ENCODE peak calls at places on chromosome 5, in seven cellular contexts. X is SK-N-SH, E is spleen, K is breast epithelium, O is GM23338, F is transverse colon, Q is HCT116. N is an unnamed sample.

GRCh38 chr5:40266952-40267351 is 412.8 kb upstream of the PTGER4 start:
- DNase-seq in X (no peak), E (no peak), K (no peak), O (no peak), F (no peak), Q (no peak), N (no peak)

GRCh38 chr5:61768692-61769281 is 436.7 kb downstream of the ZSWIM6 start:
- DNase-seq in X (peak; percentile 31), E (no peak), K (no peak), O (peak; percentile 89), F (peak; percentile 9), Q (peak; percentile 63), N (no peak)

GRCh38 chr5:35618297-35618636 is 604 bp downstream of the SPEF2 start:
- DNase-seq in X (no peak), E (no peak), K (no peak), O (no peak), F (no peak), Q (no peak), N (no peak)

GRCh38 chr5:31987985-31988710 is 186.0 kb downstream of the GOLPH3 start:
- DNase-seq in X (no peak), E (peak; percentile 15), K (no peak), O (no peak), F (no peak), Q (peak; percentile 77), N (no peak)

GRCh38 chr5:180074462-180074861 is 2.9 kb upstream of the RNF130 start:
- DNase-seq in X (no peak), E (no peak), K (no peak), O (no peak), F (no peak), Q (no peak), N (no peak)

GRCh38 chr5:25955337-25955736 is 1083.0 kb downstream of the CDH9 start:
- DNase-seq in X (no peak), E (no peak), K (no peak), O (no peak), F (no peak), Q (no peak), N (no peak)

GRCh38 chr5:176562189-176562588 is 13.0 kb downstream of the CDHR2 start:
- DNase-seq in X (no peak), E (no peak), K (no peak), O (no peak), F (no peak), Q (no peak), N (no peak)

GRCh38 chr5:149380466-149381121 is 1.5 kb upstream of the IL17B start:
- DNase-seq in X (no peak), E (no peak), K (peak; percentile 67), O (no peak), F (peak; percentile 53), Q (no peak), N (no peak)

GRCh38 chr5:141343242-141343952 is at the start of gene PCDHGA3:
- DNase-seq in X (no peak), E (no peak), K (no peak), O (peak; percentile 79), F (no peak), Q (no peak), N (no peak)

GRCh38 chr5:134073404-134073803 is 41.1 kb upstream of the TCF7 start:
- DNase-seq in X (no peak), E (no peak), K (no peak), O (no peak), F (no peak), Q (no peak), N (no peak)

GRCh38 chr5:132751444-132751843 is 4.2 kb downstream of the CCNI2 start:
- DNase-seq in X (no peak), E (no peak), K (peak; percentile 45), O (no peak), F (peak; percentile 10), Q (no peak), N (no peak)

GRCh38 chr5:150118561-150119229 is 32.3 kb upstream of the CSF1R start:
- DNase-seq in X (no peak), E (no peak), K (no peak), O (no peak), F (no peak), Q (no peak), N (no peak)

GRCh38 chr5:61964199-61964598 is 341.8 kb upstream of the KIF2A start:
- DNase-seq in X (no peak), E (no peak), K (no peak), O (no peak), F (no peak), Q (no peak), N (no peak)

GRCh38 chr5:33964132-33964531 is 20.4 kb downstream of the SLC45A2 start:
- DNase-seq in X (no peak), E (no peak), K (no peak), O (no peak), F (no peak), Q (no peak), N (no peak)

GRCh38 chr5:157109744-157110143 is 900 bp upstream of the HAVCR2 start:
- DNase-seq in X (no peak), E (no peak), K (no peak), O (no peak), F (no peak), Q (no peak), N (no peak)

GRCh38 chr5:143396353-143396940 is 7.0 kb downstream of the NR3C1 start:
- DNase-seq in X (no peak), E (no peak), K (no peak), O (no peak), F (no peak), Q (no peak), N (no peak)

GRCh38 chr5:3310551-3311340 is 284.9 kb upstream of the IRX1 start:
- DNase-seq in X (no peak), E (no peak), K (peak; percentile 97), O (no peak), F (no peak), Q (no peak), N (peak; percentile 86)

GRCh38 chr5:84383816-84384603 is 670 bp downstream of the EDIL3 start:
- DNase-seq in X (peak; percentile 51), E (peak; percentile 60), K (no peak), O (peak; percentile 94), F (peak; percentile 51), Q (no peak), N (no peak)

GRCh38 chr5:140114341-140115185 is 654 bp downstream of the PURA start:
- DNase-seq in X (peak; percentile 69), E (peak; percentile 95), K (peak; percentile 61), O (peak; percentile 69), F (peak; percentile 71), Q (no peak), N (peak; percentile 57)

GRCh38 chr5:159905496-159905895 is 10.8 kb upstream of the ADRA1B start:
- DNase-seq in X (no peak), E (no peak), K (no peak), O (no peak), F (peak; percentile 60), Q (peak; percentile 92), N (no peak)

GRCh38 chr5:114249838-114250237 is 112.0 kb upstream of the KCNN2 start:
- DNase-seq in X (no peak), E (no peak), K (no peak), O (no peak), F (no peak), Q (no peak), N (no peak)

DNA sequence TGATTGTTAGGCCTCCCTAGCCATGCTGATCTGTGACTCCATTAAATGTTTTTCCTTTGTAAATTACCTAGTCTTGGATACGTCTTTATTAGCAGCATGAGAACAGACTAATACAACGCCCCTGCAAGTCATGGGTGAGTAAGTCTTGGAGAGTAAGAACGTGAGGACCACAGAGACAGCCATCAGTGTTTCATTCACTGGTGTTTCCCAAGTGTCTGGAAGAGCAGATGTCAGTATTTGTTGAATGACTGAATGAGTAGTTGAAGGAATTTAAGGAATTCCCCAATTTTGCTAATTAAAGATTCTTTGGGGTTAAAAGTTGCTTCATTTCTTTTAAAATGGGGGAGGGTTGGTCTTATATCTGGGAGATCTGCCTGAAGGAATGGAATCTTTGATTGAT is 178.8 kb downstream of the TRIO start:
- DNase-seq in X (no peak), E (no peak), K (no peak), O (no peak), F (no peak), Q (no peak), N (no peak)
- TF ChIP-seq POLR2AphosphoS5 in X (no peak), E (no peak), K (no peak), O (no peak), F (no peak), Q (no peak), N (no peak)

DNA sequence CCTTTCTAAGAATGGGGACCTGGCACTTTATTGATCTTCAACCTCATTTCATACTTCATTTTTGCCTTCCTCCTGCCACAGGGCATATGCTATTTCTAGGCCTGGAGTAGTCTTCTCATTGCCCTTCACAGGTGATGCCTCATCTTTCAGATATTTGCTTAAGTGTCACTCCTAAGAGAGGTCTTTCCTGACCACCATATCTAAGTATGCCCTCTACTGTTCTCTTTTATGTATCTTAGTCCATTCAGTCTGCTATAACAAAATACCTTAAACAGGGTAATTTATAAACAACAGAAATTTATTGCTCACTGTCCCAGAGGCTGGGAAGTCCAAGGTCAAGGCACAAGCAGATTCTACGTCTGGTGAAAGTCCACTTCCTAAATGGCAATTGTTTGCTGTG is 99.1 kb downstream of the ADAMTS6 start:
- DNase-seq in X (no peak), E (no peak), K (no peak), O (no peak), F (no peak), Q (no peak), N (no peak)
- TF ChIP-seq CTCF in X (no peak), E (no peak), K (no peak), O (no peak), F (no peak), Q (no peak), N (no peak)

GRCh38 chr5:56352808-56353590 is 119.9 kb upstream of the ANKRD55 start:
- DNase-seq in X (no peak), E (no peak), K (no peak), O (no peak), F (no peak), Q (no peak), N (no peak)

GRCh38 chr5:56349461-56349860 is 116.3 kb upstream of the ANKRD55 start:
- DNase-seq in X (no peak), E (no peak), K (no peak), O (no peak), F (no peak), Q (no peak), N (no peak)

GRCh38 chr5:56346717-56347116 is 113.6 kb upstream of the ANKRD55 start:
- DNase-seq in X (no peak), E (no peak), K (no peak), O (no peak), F (no peak), Q (no peak), N (no peak)

GRCh38 chr5:56350030-56350594 is 117.0 kb upstream of the ANKRD55 start:
- DNase-seq in X (no peak), E (no peak), K (no peak), O (no peak), F (no peak), Q (peak; percentile 16), N (no peak)

GRCh38 chr5:56350595-56351170 is 117.6 kb upstream of the ANKRD55 start:
- DNase-seq in X (no peak), E (no peak), K (peak; percentile 57), O (no peak), F (peak; percentile 25), Q (peak; percentile 80), N (no peak)
- TF ChIP-seq POLR2AphosphoS5 in X (no peak), E (peak; percentile 45), K (peak; percentile 27), O (no peak), F (no peak), Q (no peak), N (peak; percentile 25)

DNA sequence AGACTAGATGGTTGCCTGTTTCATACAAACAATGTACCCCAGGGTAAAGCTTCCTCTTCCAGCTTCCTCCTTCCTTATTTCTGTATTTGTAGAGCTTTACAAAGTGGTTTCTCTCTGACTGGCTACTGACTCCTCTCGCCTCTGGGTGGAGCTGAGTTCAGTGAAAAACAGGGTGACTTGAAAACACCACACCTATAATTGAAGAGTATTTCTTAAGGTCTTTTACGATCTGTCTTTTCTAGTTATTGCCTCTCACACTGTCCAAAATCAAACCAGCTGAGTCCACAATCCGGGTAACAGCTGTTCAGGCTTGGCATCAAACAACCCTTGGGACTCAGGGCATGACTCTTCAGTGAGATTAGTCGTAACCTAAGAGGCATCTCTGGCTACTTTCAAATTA is 200.4 kb downstream of the ARRDC3 start:
- DNase-seq in X (no peak), E (no peak), K (no peak), O (peak; percentile 52), F (peak; percentile 47), Q (no peak), N (no peak)
- TF ChIP-seq CTCF in X (no peak), E (no peak), K (peak; percentile 11), O (no peak), F (no peak), Q (no peak), N (peak; percentile 23)

N was measured in prostate gland.